ENCODE peak calls at places on chromosomes 12 and 14, in five cellular contexts. X, K, C, Z and A are unnamed samples.

GRCh38 chr12:131087302-131087818 is 133.7 kb downstream of the ADGRD1 start:
- DNase-seq in X (no peak), Z (peak; percentile 41), K (peak; percentile 0), C (peak; percentile 10), A (no peak)

GRCh38 chr12:106585237-106585834 is 2.5 kb downstream of the RFX4 start:
- DNase-seq in Z (no peak), K (no peak), X (no peak), C (no peak), A (no peak)

GRCh38 chr14:62734831-62735230 is 310.4 kb downstream of the KCNH5 start:
- DNase-seq in C (no peak), Z (no peak), K (no peak), X (no peak), A (no peak)

GRCh38 chr12:28824849-28825248 is 324.2 kb upstream of the FAR2 start:
- DNase-seq in Z (no peak), X (no peak), C (no peak), K (no peak), A (no peak)

GRCh38 chr14:76473381-76474263 is 97.7 kb downstream of the ESRRB start:
- DNase-seq in Z (no peak), K (no peak), C (no peak), X (no peak), A (peak; percentile 53)

GRCh38 chr14:49250109-49250508 is 336.1 kb downstream of the RPS29 start:
- DNase-seq in Z (no peak), C (no peak), K (no peak), X (peak; percentile 12), A (no peak)

GRCh38 chr12:40942326-40942725 is 245.8 kb upstream of the PDZRN4 start:
- DNase-seq in X (peak; percentile 3), Z (no peak), K (no peak), C (no peak), A (no peak)

GRCh38 chr14:45267084-45267483 is 14.1 kb upstream of the MIS18BP1 start:
- DNase-seq in K (no peak), Z (no peak), X (no peak), C (no peak), A (no peak)

GRCh38 chr14:88831285-88831684 is 6.8 kb downstream of the TTC8 start:
- DNase-seq in Z (no peak), X (peak; percentile 70), K (no peak), C (no peak), A (peak; percentile 65)